ENCODE peak calls at places on chromosomes 1 and 21, in five cellular contexts. M, J, U, H and V are unnamed samples.

GRCh38 chr1:225467193-225468020 is 39.6 kb upstream of the LBR start:
- DNase-seq in M (no peak), J (peak), U (peak), H (peak), V (no peak)

GRCh38 chr21:31366825-31367224 is 22.8 kb upstream of the TIAM1 start:
- DNase-seq in M (no peak), J (no peak), U (no peak), H (no peak), V (no peak)

GRCh38 chr1:50491142-50491541 is 67.9 kb upstream of the DMRTA2 start:
- DNase-seq in M (no peak), J (no peak), U (no peak), H (no peak), V (no peak)

GRCh38 chr1:177772621-177773020 is 197.2 kb downstream of the SEC16B start:
- DNase-seq in M (peak), J (no peak), U (no peak), H (no peak), V (no peak)

GRCh38 chr21:42081138-42081537 is 10.0 kb downstream of the UMODL1 start:
- DNase-seq in M (peak), J (no peak), U (no peak), H (no peak), V (no peak)

GRCh38 chr1:23452011-23452411 is 27.5 kb upstream of the TCEA3 start:
- DNase-seq in M (no peak), J (no peak), U (no peak), H (no peak), V (no peak)

GRCh38 chr1:95352767-95353166 is 118.8 kb downstream of the RWDD3 start:
- DNase-seq in M (no peak), J (no peak), U (no peak), H (no peak), V (peak)

GRCh38 chr1:197801111-197801482 is 25.8 kb upstream of the DENND1B start:
- DNase-seq in M (no peak), J (no peak), U (no peak), H (no peak), V (no peak)

GRCh38 chr1:61079276-61079897 is 3.0 kb upstream of the NFIA start:
- DNase-seq in M (no peak), J (no peak), U (no peak), H (no peak), V (no peak)

GRCh38 chr1:232306269-232306911 is 323.5 kb downstream of the SIPA1L2 start:
- DNase-seq in M (no peak), J (no peak), U (no peak), H (no peak), V (no peak)

GRCh38 chr1:46466477-46467182 is 23.0 kb upstream of the DMBX1 start:
- DNase-seq in M (no peak), J (no peak), U (peak), H (peak), V (peak)

GRCh38 chr21:45838636-45839035 is 142.9 kb upstream of the COL6A1 start:
- DNase-seq in M (no peak), J (no peak), U (no peak), H (no peak), V (no peak)

GRCh38 chr1:210541680-210542358 is 213.1 kb downstream of the HHAT start:
- DNase-seq in M (no peak), J (no peak), U (no peak), H (no peak), V (no peak)

GRCh38 chr21:33261635-33262034 is 4.5 kb upstream of the IL10RB start:
- DNase-seq in M (no peak), J (no peak), U (no peak), H (no peak), V (no peak)

GRCh38 chr1:153926405-153926804 is 3.6 kb upstream of the GATAD2B start:
- DNase-seq in M (no peak), J (no peak), U (no peak), H (no peak), V (no peak)

GRCh38 chr1:150537732-150538684 is 11.2 kb upstream of the ADAMTSL4 start:
- DNase-seq in M (peak), J (no peak), U (no peak), H (no peak), V (no peak)

GRCh38 chr21:33078907-33079582 is 9.1 kb downstream of the OLIG1 start:
- DNase-seq in M (peak), J (peak), U (peak), H (no peak), V (no peak)

GRCh38 chr1:208135354-208135753 is 108.8 kb downstream of the PLXNA2 start:
- DNase-seq in M (no peak), J (no peak), U (no peak), H (no peak), V (no peak)

GRCh38 chr1:158506369-158506987 is 34.5 kb downstream of the OR10R2 start:
- DNase-seq in M (peak), J (no peak), U (peak), H (peak), V (no peak)

GRCh38 chr1:235901461-235901860 is 34.8 kb upstream of the LYST start:
- DNase-seq in M (peak), J (no peak), U (no peak), H (no peak), V (no peak)

GRCh38 chr1:11524465-11525150 is 45.7 kb downstream of the DISP3 start:
- DNase-seq in M (no peak), J (no peak), U (no peak), H (no peak), V (no peak)

GRCh38 chr1:159177273-159177907 is 6.0 kb downstream of the CADM3 start:
- DNase-seq in M (peak), J (no peak), U (no peak), H (no peak), V (no peak)

GRCh38 chr1:119962296-119962968 is 66.1 kb upstream of the ADAM30 start:
- DNase-seq in M (no peak), J (no peak), U (no peak), H (no peak), V (no peak)

GRCh38 chr21:42171091-42172053 is 47.6 kb upstream of the ABCG1 start:
- DNase-seq in M (no peak), J (no peak), U (peak), H (no peak), V (no peak)

GRCh38 chr1:87410771-87411170 is 82.1 kb downstream of the LMO4 start:
- DNase-seq in M (no peak), J (no peak), U (no peak), H (no peak), V (no peak)

GRCh38 chr1:204479387-204480136 is 15.0 kb downstream of the PIK3C2B start:
- DNase-seq in M (no peak), J (no peak), U (no peak), H (no peak), V (no peak)

GRCh38 chr1:210683403-210684047 is 354.8 kb downstream of the HHAT start:
- DNase-seq in M (no peak), J (no peak), U (no peak), H (no peak), V (no peak)

GRCh38 chr1:56459260-56459659 is 120.1 kb downstream of the PLPP3 start:
- DNase-seq in M (no peak), J (no peak), U (no peak), H (no peak), V (no peak)

GRCh38 chr1:37274896-37275631 is 199.3 kb upstream of the ZC3H12A start:
- DNase-seq in M (no peak), J (no peak), U (no peak), H (no peak), V (peak)

GRCh38 chr1:63929106-63929478 is 155.3 kb downstream of the ROR1 start:
- DNase-seq in M (peak), J (no peak), U (no peak), H (no peak), V (no peak)

GRCh38 chr1:1291611-1292441 is 11.6 kb downstream of the SCNN1D start:
- DNase-seq in M (no peak), J (peak), U (peak), H (peak), V (peak)

GRCh38 chr1:151130837-151131586 is 15.4 kb downstream of the SEMA6C start:
- DNase-seq in M (no peak), J (peak), U (peak), H (peak), V (no peak)

GRCh38 chr1:96306809-96307208 is 414.8 kb upstream of the PTBP2 start:
- DNase-seq in M (peak), J (no peak), U (no peak), H (no peak), V (no peak)

GRCh38 chr1:26340047-26340481 is 13.9 kb downstream of the CRYBG2 start:
- DNase-seq in M (no peak), J (no peak), U (no peak), H (no peak), V (no peak)

GRCh38 chr1:9406111-9406510 is 113.4 kb downstream of the SPSB1 start:
- DNase-seq in M (no peak), J (no peak), U (no peak), H (no peak), V (peak)

GRCh38 chr1:2276803-2277580 is 48.9 kb downstream of the SKI start:
- DNase-seq in M (peak), J (no peak), U (no peak), H (no peak), V (no peak)